ENCODE peak calls at places on chromosomes 13 and 19, in five cellular contexts. J is lower leg skin, H is heart right ventricle, M is bronchial epithelial cell, G is GM12865. W is an unnamed sample.

GRCh38 chr19:50496189-50497029 is 14.6 kb downstream of the JOSD2 start:
- DNase-seq in H (peak), G (no peak), J (no peak), M (no peak), W (no peak)

GRCh38 chr19:18789883-18790565 is 1.1 kb downstream of the COMP start:
- DNase-seq in M (no peak), G (peak), H (no peak), J (no peak), W (no peak)

GRCh38 chr19:57305056-57305455 is 15.2 kb upstream of the ZNF543 start:
- DNase-seq in M (peak), G (no peak), J (no peak), H (no peak), W (no peak)

GRCh38 chr13:31395090-31395489 is 195.3 kb downstream of the B3GLCT start:
- DNase-seq in H (no peak), G (no peak), J (no peak), M (no peak), W (no peak)

GRCh38 chr19:4183967-4184717 is 1.7 kb downstream of the ANKRD24 start:
- DNase-seq in G (no peak), H (no peak), J (no peak), M (no peak), W (no peak)

GRCh38 chr13:106570354-106570822 is 2.5 kb upstream of the ARGLU1 start:
- DNase-seq in G (no peak), J (peak), H (no peak), M (peak), W (no peak)

GRCh38 chr19:1904385-1905070 is 671 bp upstream of the ADAT3 start:
- DNase-seq in H (no peak), G (peak), M (peak), J (no peak), W (no peak)

GRCh38 chr13:105920375-105920774 is 615.1 kb downstream of the EFNB2 start:
- DNase-seq in G (no peak), M (peak), H (no peak), J (no peak), W (peak)

GRCh38 chr13:85541476-85541875 is 257.7 kb downstream of the SLITRK6 start:
- DNase-seq in H (no peak), M (no peak), G (no peak), J (no peak), W (no peak)

GRCh38 chr19:29120471-29120870 is 92.5 kb downstream of the UQCRFS1 start:
- DNase-seq in J (no peak), M (no peak), H (no peak), G (no peak), W (no peak)

GRCh38 chr19:29118384-29118783 is 94.6 kb downstream of the UQCRFS1 start:
- DNase-seq in M (no peak), G (no peak), J (no peak), H (no peak), W (peak)

GRCh38 chr19:29121684-29122083 is 91.3 kb downstream of the UQCRFS1 start:
- DNase-seq in H (no peak), J (no peak), M (no peak), G (peak), W (no peak)

GRCh38 chr19:29117926-29118325 is 95.0 kb downstream of the UQCRFS1 start:
- DNase-seq in J (peak), H (no peak), G (no peak), M (no peak), W (no peak)

GRCh38 chr19:29119582-29119981 is 93.4 kb downstream of the UQCRFS1 start:
- DNase-seq in M (no peak), G (no peak), H (no peak), J (no peak), W (no peak)
- TF ChIP-seq CTCF in M (no peak), G (no peak), H (peak), J (no peak), W (peak)

GRCh38 chr13:99911965-99912566 is 59.5 kb downstream of the ZIC5 start:
- DNase-seq in J (no peak), H (no peak), M (no peak), G (peak), W (no peak)

GRCh38 chr13:99911069-99911964 is 60.2 kb downstream of the ZIC5 start:
- DNase-seq in H (no peak), M (no peak), J (no peak), G (no peak), W (no peak)

GRCh38 chr13:99919132-99919531 is 52.4 kb downstream of the ZIC5 start:
- DNase-seq in J (no peak), M (no peak), H (no peak), G (no peak), W (no peak)

GRCh38 chr13:99916366-99917103 is 55.0 kb downstream of the ZIC5 start:
- DNase-seq in G (peak), J (no peak), H (peak), M (peak), W (peak)
- TF ChIP-seq CTCF in G (peak), J (no peak), H (peak), M (peak), W (peak)

GRCh38 chr13:111153977-111154332 is 38.8 kb downstream of the ARHGEF7 start:
- DNase-seq in G (no peak), H (no peak), M (peak), J (peak), W (no peak)

GRCh38 chr13:111152836-111153235 is 37.7 kb downstream of the ARHGEF7 start:
- DNase-seq in M (peak), G (no peak), J (no peak), H (no peak), W (peak)

GRCh38 chr13:111158136-111158805 is 43.2 kb downstream of the ARHGEF7 start:
- DNase-seq in M (no peak), G (no peak), J (no peak), H (no peak), W (no peak)

GRCh38 chr13:111156421-111156820 is 41.3 kb downstream of the ARHGEF7 start:
- DNase-seq in M (no peak), G (no peak), J (no peak), H (no peak), W (no peak)

DNA sequence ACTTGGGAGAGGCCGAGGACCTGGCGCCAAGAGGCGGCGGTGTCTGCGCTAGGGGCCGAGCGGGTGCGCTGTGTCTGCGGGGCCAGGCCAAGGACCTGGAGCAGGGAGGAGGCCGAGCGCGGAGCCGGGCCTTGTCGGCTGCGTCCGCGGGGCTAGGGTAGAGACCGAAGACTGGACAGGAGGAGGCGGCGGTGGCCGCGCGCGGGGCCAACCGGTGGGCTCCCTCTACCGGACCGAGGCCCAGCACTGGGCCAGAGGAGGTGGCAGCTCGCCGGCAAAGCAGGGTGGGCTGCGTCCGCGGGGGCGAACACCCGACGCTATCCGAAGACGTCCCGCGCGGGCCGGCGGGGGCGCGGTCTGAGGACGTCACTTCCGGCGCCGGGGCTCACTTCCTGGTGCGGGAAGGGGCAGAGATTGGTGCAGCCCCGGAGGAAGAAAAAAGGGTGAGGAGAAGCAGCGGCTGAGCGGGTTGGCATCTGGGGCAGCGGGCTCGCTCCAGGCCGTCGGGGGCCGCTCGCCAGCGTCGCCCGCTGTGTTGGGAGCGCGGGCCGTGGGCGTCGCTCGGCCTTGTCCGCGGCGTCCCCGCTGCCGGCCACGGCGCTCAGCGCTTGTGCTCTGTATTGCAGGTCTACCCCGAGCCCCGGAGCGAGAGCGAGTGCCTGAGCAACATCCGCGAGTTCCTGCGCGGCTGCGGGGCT is 38.3 kb downstream of the ARHGEF7 start:
- DNase-seq in G (peak), J (peak), M (peak), H (peak), W (no peak)
- TF ChIP-seq CTCF in G (no peak), J (no peak), M (no peak), H (peak), W (peak)

GRCh38 chr13:76927955-76928354 is 20.4 kb upstream of the ACOD1 start:
- DNase-seq in M (no peak), G (no peak), J (no peak), H (no peak), W (no peak)
- TF ChIP-seq CTCF in M (no peak), G (no peak), J (no peak), H (no peak), W (no peak)

GRCh38 chr19:13619203-13619632 is 112.9 kb upstream of the CACNA1A start:
- DNase-seq in M (peak), H (no peak), G (no peak), J (no peak), W (peak)

GRCh38 chr19:13615890-13616289 is 109.6 kb upstream of the CACNA1A start:
- DNase-seq in G (no peak), H (no peak), M (no peak), J (no peak), W (no peak)

GRCh38 chr19:13611596-13611995 is 105.3 kb upstream of the CACNA1A start:
- DNase-seq in M (no peak), J (no peak), G (no peak), H (no peak), W (no peak)

GRCh38 chr19:13610042-13610691 is 103.9 kb upstream of the CACNA1A start:
- DNase-seq in G (no peak), H (no peak), J (no peak), M (no peak), W (no peak)

DNA sequence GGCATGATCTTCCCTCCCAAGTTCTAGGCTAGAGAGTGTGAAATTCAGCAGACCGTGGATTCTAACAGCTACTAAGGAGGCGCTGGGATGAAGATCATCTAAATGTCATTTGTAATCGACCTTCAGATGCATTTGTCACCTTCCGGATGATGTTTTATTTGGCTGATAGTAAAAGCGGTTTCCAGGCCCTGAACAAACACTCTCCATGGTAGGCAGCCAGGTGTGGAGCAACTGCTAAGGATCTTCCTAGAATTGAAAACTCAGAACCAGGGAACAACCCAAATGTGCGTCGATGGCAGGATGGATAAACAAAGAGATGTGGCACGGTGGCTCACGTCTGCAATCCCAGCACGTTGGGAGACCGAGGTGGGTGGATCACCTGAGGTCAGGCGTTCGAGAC is 107.2 kb upstream of the CACNA1A start:
- DNase-seq in M (no peak), H (no peak), G (no peak), J (no peak), W (no peak)
- TF ChIP-seq CTCF in M (no peak), H (no peak), G (no peak), J (no peak), W (no peak)

DNA sequence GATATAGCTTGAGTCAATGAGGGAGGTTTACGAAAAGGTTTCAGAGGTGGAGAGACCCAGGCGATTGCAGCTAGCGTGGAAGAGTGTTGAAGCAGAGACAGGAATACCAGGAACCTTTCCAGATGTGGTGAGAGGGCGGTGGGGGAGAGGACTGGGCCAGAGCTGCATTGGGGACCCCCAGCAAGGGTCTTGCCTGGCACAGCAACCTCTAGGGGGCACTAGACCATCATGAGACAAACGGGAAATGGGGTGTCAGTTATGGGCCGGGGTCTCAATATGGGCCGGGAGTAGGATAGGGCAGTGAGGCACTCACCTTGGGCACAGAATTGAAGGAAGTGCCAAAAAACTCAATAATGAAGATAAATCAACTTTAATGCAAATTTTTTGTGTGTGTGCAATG is 2.1 kb upstream of the LRP3 start:
- DNase-seq in G (no peak), H (no peak), J (no peak), M (no peak), W (no peak)
- TF ChIP-seq CTCF in G (peak), H (no peak), J (no peak), M (no peak), W (peak)

GRCh38 chr19:5678071-5678682 is 2.1 kb downstream of the MICOS13 start:
- DNase-seq in G (no peak), J (no peak), M (no peak), H (no peak), W (no peak)

GRCh38 chr19:5679289-5680082 is 830 bp downstream of the MICOS13 start:
- DNase-seq in H (no peak), J (no peak), G (no peak), M (no peak), W (no peak)

GRCh38 chr19:5680437-5681368 is at the start of the genes HSD11B1L and MICOS13:
- DNase-seq in M (peak), G (peak), H (peak), J (peak), W (peak)

GRCh38 chr19:5681446-5682292 is 842 bp downstream of the HSD11B1L start:
- DNase-seq in H (no peak), J (peak), G (no peak), M (no peak), W (no peak)

GRCh38 chr19:5680083-5680436 is 256 bp downstream of the MICOS13 start:
- DNase-seq in J (peak), H (no peak), M (no peak), G (no peak), W (no peak)
- TF ChIP-seq CTCF in J (no peak), H (no peak), M (no peak), G (no peak), W (no peak)